ENCODE peak calls at places on chromosomes 11 and 22, in nine cellular contexts. B is bronchial epithelial cell; Y is RPMI7951; D is heart right ventricle; R is stimulated activated CD4-positive, alpha-beta T cell treated with anti-CD3 and anti-CD28 coated beads, TNF-alpha, amount 100 ng/mL, for 4 hours; K is CD8-positive, alpha-beta memory T cell; Q is skeletal muscle cell; J is stomach; S is amniotic stem cell. L is an unnamed sample.

GRCh38 chr22:42283288-42284229 is 13.1 kb upstream of the TCF20 start:
- DNase-seq in B (no peak), Y (no peak), D (no peak), R (peak), K (no peak), Q (no peak), J (no peak), S (no peak), L (no peak)

GRCh38 chr22:26949193-26949592 is 291.8 kb downstream of the MIAT start:
- DNase-seq in B (no peak), Y (peak), D (no peak), R (no peak), K (no peak), Q (no peak), J (no peak), S (no peak), L (no peak)

GRCh38 chr11:78476066-78476465 is 58.4 kb upstream of the GAB2 start:
- DNase-seq in B (peak), Y (peak), D (no peak), R (no peak), K (no peak), Q (no peak), J (peak), S (no peak), L (no peak)

GRCh38 chr11:23320131-23320530 is 459.9 kb upstream of the CCDC179 start:
- DNase-seq in B (no peak), Y (peak), D (no peak), R (no peak), K (no peak), Q (no peak), J (no peak), S (no peak), L (no peak)

GRCh38 chr11:75142714-75143419 is 8.0 kb upstream of the SLCO2B1 start:
- DNase-seq in B (peak), Y (peak), D (peak), R (peak), K (peak), Q (peak), J (peak), S (peak), L (peak)

GRCh38 chr22:49814856-49815255 is 12.8 kb downstream of the BRD1 start:
- DNase-seq in B (no peak), Y (no peak), D (no peak), R (no peak), K (no peak), Q (no peak), J (no peak), S (no peak), L (no peak)

GRCh38 chr11:70899616-70900015 is 352.8 kb downstream of the SHANK2 start:
- DNase-seq in B (no peak), Y (no peak), D (no peak), R (no peak), K (no peak), Q (no peak), J (no peak), S (no peak), L (no peak)

GRCh38 chr11:44884056-44884455 is 66.6 kb downstream of the TP53I11 start:
- DNase-seq in B (no peak), Y (no peak), D (no peak), R (no peak), K (no peak), Q (no peak), J (no peak), S (no peak), L (no peak)

GRCh38 chr11:73186886-73187285 is 31.2 kb upstream of the P2RY2 start:
- DNase-seq in B (no peak), Y (no peak), D (no peak), R (no peak), K (no peak), Q (no peak), J (peak), S (no peak), L (no peak)

GRCh38 chr11:99325807-99326206 is 305.1 kb downstream of the CNTN5 start:
- DNase-seq in B (peak), Y (peak), D (no peak), R (no peak), K (no peak), Q (peak), J (no peak), S (peak), L (no peak)

GRCh38 chr22:31491218-31491962 is 1.7 kb upstream of the EIF4ENIF1 start:
- DNase-seq in B (no peak), Y (no peak), D (no peak), R (no peak), K (no peak), Q (no peak), J (no peak), S (no peak), L (no peak)

GRCh38 chr11:102476812-102477211 is 24.2 kb upstream of the TMEM123 start:
- DNase-seq in B (peak), Y (no peak), D (peak), R (no peak), K (peak), Q (no peak), J (peak), S (no peak), L (no peak)

L was measured in CD8-positive, alpha-beta T cell.